ENCODE peak calls at places on chromosomes 4 and X, in five cellular contexts. B, N, Z, C and H are unnamed samples.

GRCh38 chr4:67130411-67130810 is 414.9 kb downstream of the CENPC start:
- DNase-seq in N (no peak), Z (no peak), B (no peak), C (no peak), H (no peak)

GRCh38 chr4:6944311-6945051 is 34.9 kb downstream of the TBC1D14 start:
- DNase-seq in C (peak), Z (no peak), N (no peak), B (no peak), H (no peak)

GRCh38 chrX:7574325-7574724 is 268.6 kb upstream of the VCX start:
- DNase-seq in C (no peak), N (no peak), Z (no peak), B (no peak), H (peak)

GRCh38 chrX:133081990-133082389 is 14.9 kb downstream of the USP26 start:
- DNase-seq in B (no peak), N (no peak), Z (peak), C (no peak), H (no peak)

GRCh38 chr4:176539785-176540175 is 220.0 kb downstream of the SPCS3 start:
- DNase-seq in Z (no peak), B (no peak), N (no peak), C (no peak), H (no peak)

GRCh38 chr4:123452585-123452984 is 56.0 kb downstream of the SPRY1 start:
- DNase-seq in N (no peak), Z (no peak), C (peak), B (peak), H (peak)

GRCh38 chr4:48905363-48906015 is 1.1 kb downstream of the OCIAD2 start:
- DNase-seq in N (no peak), C (peak), B (no peak), Z (no peak), H (peak)

GRCh38 chr4:8085491-8086479 is 72.8 kb downstream of the ABLIM2 start:
- DNase-seq in B (no peak), Z (no peak), C (no peak), N (no peak), H (peak)

GRCh38 chr4:158850800-158851644 is 82.2 kb downstream of the FNIP2 start:
- DNase-seq in Z (peak), B (no peak), N (peak), C (no peak), H (no peak)

GRCh38 chr4:86033171-86033570 is 326.7 kb downstream of the MAPK10 start:
- DNase-seq in Z (no peak), B (peak), C (no peak), N (no peak), H (no peak)

GRCh38 chr4:113586072-113586471 is 175.5 kb downstream of the CAMK2D start:
- DNase-seq in N (no peak), C (no peak), Z (no peak), B (no peak), H (no peak)

GRCh38 chr4:182555997-182556418 is 312.8 kb downstream of the TENM3 start:
- DNase-seq in Z (no peak), C (peak), N (no peak), B (no peak), H (no peak)

GRCh38 chrX:130575831-130576404 is 174.1 kb downstream of the RBMX2 start:
- DNase-seq in N (peak), B (peak), Z (peak), C (no peak), H (peak)

GRCh38 chrX:22073928-22074327 is 41.8 kb downstream of the PHEX start:
- DNase-seq in N (no peak), Z (no peak), C (no peak), B (no peak), H (no peak)

GRCh38 chr4:155796031-155796430 is 37.2 kb downstream of the GUCY1B1 start:
- DNase-seq in B (no peak), Z (no peak), C (no peak), N (no peak), H (peak)

GRCh38 chr4:152165146-152165545 is 370.7 kb downstream of the FBXW7 start:
- DNase-seq in C (no peak), B (no peak), Z (no peak), N (no peak), H (no peak)

GRCh38 chrX:136273986-136274385 is 22.8 kb upstream of the MAP7D3 start:
- DNase-seq in C (no peak), N (no peak), Z (no peak), B (no peak), H (no peak)

GRCh38 chrX:10240918-10241317 is 84.1 kb downstream of the CLCN4 start:
- DNase-seq in N (peak), B (no peak), Z (no peak), C (peak), H (no peak)

GRCh38 chrX:107566603-107567262 is 61.6 kb upstream of the PRPS1 start:
- DNase-seq in C (no peak), Z (no peak), B (no peak), N (no peak), H (no peak)

GRCh38 chrX:108268434-108269080 is 169.7 kb downstream of the COL4A6 start:
- DNase-seq in N (no peak), C (peak), B (no peak), Z (no peak), H (no peak)

GRCh38 chrX:10483191-10483808 is 137.1 kb downstream of the MID1 start:
- DNase-seq in Z (no peak), B (no peak), N (no peak), C (no peak), H (no peak)

GRCh38 chr4:184059099-184059498 is 154.0 kb downstream of the STOX2 start:
- DNase-seq in Z (no peak), C (no peak), B (no peak), N (no peak), H (no peak)